ENCODE peak calls at places on chromosomes 3 and 15, in five cellular contexts. E is colonic mucosa, G is cardiac muscle cell, H is brain microvascular endothelial cell, W is pancreas. A is an unnamed sample.

GRCh38 chr3:129793356-129793755 is 100.2 kb downstream of the TMCC1 start:
- DNase-seq in E (no peak), H (no peak), G (peak), W (no peak), A (no peak)

GRCh38 chr3:66480666-66481065 is 20.2 kb downstream of the LRIG1 start:
- DNase-seq in H (no peak), W (no peak), E (no peak), G (peak), A (no peak)

GRCh38 chr3:115100172-115100571 is 46.9 kb downstream of the ZBTB20 start:
- DNase-seq in G (peak), W (no peak), H (peak), E (peak), A (no peak)

GRCh38 chr3:185263423-185263822 is 9.6 kb upstream of the EHHADH start:
- DNase-seq in H (no peak), W (no peak), G (no peak), E (no peak), A (no peak)

GRCh38 chr15:66883322-66883911 is 181.4 kb downstream of the SMAD6 start:
- DNase-seq in W (peak), G (peak), E (peak), H (peak), A (peak)

GRCh38 chr3:100893108-100893507 is 100.1 kb downstream of the ABI3BP start:
- DNase-seq in W (no peak), E (no peak), G (peak), H (no peak), A (no peak)

GRCh38 chr3:72012376-72012775 is 227.4 kb upstream of the PROK2 start:
- DNase-seq in H (no peak), G (no peak), E (no peak), W (no peak), A (no peak)

GRCh38 chr3:39291903-39292329 is 12.1 kb upstream of the CX3CR1 start:
- DNase-seq in W (peak), G (peak), E (peak), H (peak), A (peak)

GRCh38 chr3:163936557-163936956 is 1141.7 kb downstream of the SI start:
- DNase-seq in E (no peak), G (no peak), W (no peak), H (no peak), A (no peak)

GRCh38 chr15:95125803-95126202 is 894.4 kb downstream of the MCTP2 start:
- DNase-seq in G (no peak), W (no peak), E (no peak), H (no peak), A (no peak)

GRCh38 chr3:15531346-15531745 is 9.8 kb upstream of the COLQ start:
- DNase-seq in H (no peak), E (no peak), W (no peak), G (no peak), A (no peak)

GRCh38 chr15:81174125-81174524 is 22.6 kb upstream of the IL16 start:
- DNase-seq in E (no peak), G (no peak), H (no peak), W (no peak), A (no peak)

GRCh38 chr15:81178365-81178764 is 18.3 kb upstream of the IL16 start:
- DNase-seq in E (no peak), W (no peak), H (no peak), G (no peak), A (no peak)

GRCh38 chr15:81176291-81176893 is 20.3 kb upstream of the IL16 start:
- DNase-seq in G (peak), H (no peak), E (peak), W (no peak), A (no peak)

GRCh38 chr15:81175496-81175895 is 21.2 kb upstream of the IL16 start:
- DNase-seq in E (no peak), H (no peak), G (no peak), W (no peak), A (no peak)

GRCh38 chr15:81174759-81175327 is 21.8 kb upstream of the IL16 start:
- DNase-seq in W (no peak), G (no peak), E (no peak), H (no peak), A (no peak)
- TF ChIP-seq CTCF in W (no peak), G (no peak), E (no peak), H (peak), A (no peak)

GRCh38 chr15:31062965-31063355 is 38.6 kb downstream of the TRPM1 start:
- DNase-seq in E (no peak), W (no peak), H (no peak), G (no peak), A (no peak)
- H3K4me3 ChIP-seq in E (no peak), W (no peak), H (no peak), G (no peak), A (no peak)

DNA sequence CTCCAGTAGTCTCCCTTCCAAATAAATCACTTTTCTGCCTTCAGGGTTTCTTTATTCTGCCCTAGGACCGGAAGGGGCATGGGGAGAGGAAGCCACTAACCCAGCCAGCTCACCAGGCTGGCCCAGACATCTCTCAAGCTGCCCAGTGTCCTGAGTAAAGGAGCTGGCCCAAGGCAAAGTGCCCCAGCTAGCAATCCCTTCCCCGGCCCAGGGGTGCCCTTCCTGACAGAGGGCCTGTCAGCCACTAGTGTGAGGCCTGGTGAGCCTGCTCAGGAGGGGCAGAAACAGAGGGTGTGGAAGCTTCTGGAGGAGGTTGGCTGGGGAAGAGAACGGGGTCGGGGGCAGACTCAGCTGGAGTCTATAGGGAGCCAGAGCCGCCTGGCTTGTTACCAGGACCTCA is 22.2 kb downstream of the SHF start:
- DNase-seq in E (no peak), G (no peak), W (no peak), H (no peak), A (no peak)
- H3K27ac ChIP-seq in E (no peak), G (no peak), W (no peak), H (no peak), A (peak)

GRCh38 chr3:120244834-120245225 is 40.2 kb downstream of the GPR156 start:
- DNase-seq in W (no peak), E (no peak), G (no peak), H (no peak), A (no peak)
- TF ChIP-seq CTCF in W (no peak), E (no peak), G (no peak), H (peak), A (no peak)

GRCh38 chr15:63133786-63134185 is 12.1 kb downstream of the LACTB start:
- DNase-seq in W (no peak), E (no peak), H (no peak), G (peak), A (no peak)
- H3K4me3 ChIP-seq in W (no peak), E (no peak), H (no peak), G (no peak), A (no peak)

GRCh38 chr3:13214847-13215472 is 141.7 kb upstream of the IQSEC1 start:
- DNase-seq in G (no peak), W (no peak), E (no peak), H (no peak), A (no peak)

GRCh38 chr3:13213490-13213889 is 140.3 kb upstream of the IQSEC1 start:
- DNase-seq in W (no peak), H (no peak), E (no peak), G (no peak), A (no peak)

GRCh38 chr3:13211605-13212210 is 138.5 kb upstream of the IQSEC1 start:
- DNase-seq in H (no peak), G (no peak), W (no peak), E (no peak), A (no peak)

GRCh38 chr3:13215940-13216546 is 142.8 kb upstream of the IQSEC1 start:
- DNase-seq in W (no peak), E (no peak), H (peak), G (peak), A (no peak)

GRCh38 chr3:13213911-13214846 is 140.9 kb upstream of the IQSEC1 start:
- DNase-seq in G (no peak), H (no peak), E (no peak), W (peak), A (no peak)
- H3K27ac ChIP-seq in G (no peak), H (no peak), E (no peak), W (no peak), A (no peak)

DNA sequence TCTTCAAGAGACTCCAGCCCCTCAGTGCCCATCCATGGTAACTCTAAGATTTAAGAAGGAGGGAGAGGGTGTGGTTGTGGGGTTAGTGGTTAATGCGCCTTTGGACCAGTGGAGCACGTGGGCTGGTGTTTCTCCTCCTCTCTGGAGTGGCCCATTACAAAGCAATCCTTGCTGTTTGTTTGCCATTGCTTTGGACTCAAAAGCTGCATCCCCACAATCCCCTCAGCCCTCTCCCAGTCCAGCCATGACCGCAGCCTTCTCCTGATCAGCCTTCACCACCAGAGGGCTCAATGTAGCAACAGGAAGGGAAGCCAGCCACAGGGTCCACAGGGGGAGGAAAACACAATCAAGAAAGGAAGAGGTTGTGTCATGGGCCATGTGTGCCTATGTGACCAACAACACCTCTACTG is 38.4 kb upstream of the FAM174B start:
- DNase-seq in E (no peak), W (no peak), H (peak), G (peak), A (no peak)
- TF ChIP-seq CTCF in E (no peak), W (no peak), H (peak), G (peak), A (no peak)

GRCh38 chr3:110542552-110543164 is 529.0 kb upstream of the NECTIN3 start:
- DNase-seq in G (peak), E (no peak), W (no peak), H (no peak), A (no peak)
- H3K4me3 ChIP-seq in G (no peak), E (no peak), W (no peak), H (no peak), A (no peak)